ENCODE peak calls at places on chromosome 22, in five cellular contexts. One of them, this sample, is unnamed. For H3K4me1 and H3K27me3, the result is how much of the 10 kb centered on the place peaks cover.

GRCh38 chr22:37968452-37969251 is 15.2 kb downstream of the POLR2F start:
- DNase-seq in HCT116: no peak
- DNase-seq in ovary: no peak
- DNase-seq in stomach: no peak
- DNase-seq in heart left ventricle: no peak
- DNase-seq in this sample: no peak

GRCh38 chr22:33013051-33013450 is 45.1 kb downstream of the SYN3 start:
- DNase-seq in HCT116: no peak
- DNase-seq in ovary: no peak
- DNase-seq in stomach: no peak
- DNase-seq in heart left ventricle: no peak
- DNase-seq in this sample: no peak

GRCh38 chr22:25940479-25940878 is 198.5 kb downstream of the MYO18B start:
- DNase-seq in HCT116: no peak
- DNase-seq in ovary: no peak
- DNase-seq in stomach: no peak
- DNase-seq in heart left ventricle: no peak
- DNase-seq in this sample: no peak

GRCh38 chr22:49492308-49492707 is 335.4 kb downstream of the BRD1 start:
- DNase-seq in HCT116: no peak
- DNase-seq in ovary: no peak
- DNase-seq in stomach: no peak
- DNase-seq in heart left ventricle: no peak
- DNase-seq in this sample: no peak

GRCh38 chr22:19852177-19852781 is 2.4 kb downstream of the GNB1L start:
- DNase-seq in HCT116: no peak
- DNase-seq in ovary: no peak
- DNase-seq in stomach: no peak
- DNase-seq in heart left ventricle: no peak
- DNase-seq in this sample: no peak

GRCh38 chr22:38718414-38718813 is 12.7 kb downstream of the GTPBP1 start:
- DNase-seq in HCT116: peak
- DNase-seq in ovary: peak
- DNase-seq in stomach: peak
- DNase-seq in heart left ventricle: peak
- DNase-seq in this sample: peak

GRCh38 chr22:27790396-27791216 is 10.9 kb downstream of the MN1 start:
- DNase-seq in HCT116: no peak
- DNase-seq in ovary: no peak
- DNase-seq in stomach: no peak
- DNase-seq in heart left ventricle: no peak
- DNase-seq in this sample: peak

GRCh38 chr22:28141614-28142013 is 222.6 kb upstream of the PITPNB start:
- DNase-seq in HCT116: no peak
- DNase-seq in ovary: no peak
- DNase-seq in stomach: no peak
- DNase-seq in heart left ventricle: no peak
- DNase-seq in this sample: no peak

GRCh38 chr22:38338772-38339379 is 21.6 kb upstream of the CSNK1E start:
- DNase-seq in HCT116: no peak
- DNase-seq in ovary: no peak
- DNase-seq in stomach: no peak
- DNase-seq in heart left ventricle: no peak
- DNase-seq in this sample: no peak

GRCh38 chr22:40466976-40467375 is 96.6 kb downstream of the SGSM3 start:
- DNase-seq in HCT116: no peak
- DNase-seq in ovary: no peak
- DNase-seq in stomach: no peak
- DNase-seq in heart left ventricle: no peak
- DNase-seq in this sample: no peak

GRCh38 chr22:20993304-20994127 is 8.4 kb downstream of the THAP7 start:
- DNase-seq in HCT116: no peak
- DNase-seq in ovary: no peak
- DNase-seq in stomach: no peak
- DNase-seq in heart left ventricle: no peak
- DNase-seq in this sample: no peak

GRCh38 chr22:36737776-36738175 is 34.2 kb upstream of the CACNG2 start:
- DNase-seq in HCT116: no peak
- DNase-seq in ovary: no peak
- DNase-seq in stomach: peak
- DNase-seq in heart left ventricle: no peak
- DNase-seq in this sample: no peak

GRCh38 chr22:42697542-42698013 is 23.1 kb downstream of the A4GALT start:
- DNase-seq in HCT116: peak
- DNase-seq in ovary: no peak
- DNase-seq in stomach: peak
- DNase-seq in heart left ventricle: peak
- DNase-seq in this sample: peak

GRCh38 chr22:50278461-50278860 is 8.3 kb upstream of the MAPK11 start:
- DNase-seq in HCT116: no peak
- DNase-seq in ovary: no peak
- DNase-seq in stomach: no peak
- DNase-seq in heart left ventricle: no peak
- DNase-seq in this sample: no peak

DNA sequence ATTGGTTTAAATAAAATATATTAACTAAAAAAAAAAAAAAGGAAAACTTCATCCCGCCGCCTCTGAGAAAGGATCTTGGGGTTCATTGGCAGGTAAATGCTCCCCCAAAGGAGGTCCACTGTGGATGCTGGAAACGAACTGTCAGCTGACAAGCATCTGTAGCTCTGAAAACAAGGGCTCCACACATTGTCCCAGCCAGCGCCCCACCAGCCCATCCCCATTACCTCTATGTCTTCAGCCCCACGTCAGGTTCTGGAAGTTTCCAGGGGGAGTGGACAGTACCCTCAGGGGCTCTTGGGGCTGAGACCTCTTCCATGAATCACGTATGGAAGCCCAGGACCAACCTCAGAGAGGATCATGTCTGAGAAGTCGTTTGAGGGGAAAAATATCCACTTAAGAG is 66.4 kb upstream of the WNT7B start:
- DNase-seq in HCT116: no peak
- DNase-seq in ovary: peak
- DNase-seq in stomach: peak
- DNase-seq in heart left ventricle: no peak
- DNase-seq in this sample: no peak
- H3K4me1 ChIP-seq in HCT116: under half
- H3K4me1 ChIP-seq in ovary: under half
- H3K4me1 ChIP-seq in stomach: half or more
- H3K4me1 ChIP-seq in heart left ventricle: half or more
- H3K4me1 ChIP-seq in this sample: half or more

DNA sequence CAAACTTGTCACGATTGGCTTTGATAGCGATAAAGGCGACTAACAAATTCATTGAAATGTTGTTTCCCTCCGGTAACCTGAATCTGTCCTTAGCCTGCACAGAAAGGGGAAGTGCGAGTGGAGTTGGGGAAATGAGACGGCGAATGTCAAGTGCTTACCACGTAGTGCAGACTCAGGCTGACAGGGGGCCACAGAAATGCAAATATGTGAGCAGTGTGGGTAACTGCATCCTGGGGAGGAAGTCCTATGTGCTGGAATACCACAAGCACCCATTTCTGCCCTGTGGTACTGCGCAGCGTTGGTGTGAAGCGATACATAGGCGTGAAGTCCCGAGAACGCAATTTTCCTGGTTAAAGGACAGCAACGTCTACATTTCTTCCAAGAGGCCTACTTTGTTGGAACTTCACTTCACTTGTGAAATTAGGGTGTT is 869 bp upstream of the EIF4ENIF1 start:
- DNase-seq in HCT116: peak
- DNase-seq in ovary: no peak
- DNase-seq in stomach: peak
- DNase-seq in heart left ventricle: peak
- DNase-seq in this sample: peak
- TF ChIP-seq POLR2A in HCT116: no peak
- TF ChIP-seq POLR2A in ovary: no peak
- TF ChIP-seq POLR2A in stomach: no peak
- TF ChIP-seq POLR2A in heart left ventricle: no peak
- TF ChIP-seq POLR2A in this sample: no peak

GRCh38 chr22:44543362-44543761 is 45.3 kb upstream of the RTL6 start:
- DNase-seq in HCT116: no peak
- DNase-seq in ovary: no peak
- DNase-seq in stomach: no peak
- DNase-seq in heart left ventricle: no peak
- DNase-seq in this sample: no peak
- H3K27me3 ChIP-seq in HCT116: under half
- H3K27me3 ChIP-seq in ovary: under half
- H3K27me3 ChIP-seq in stomach: under half
- H3K27me3 ChIP-seq in heart left ventricle: under half
- H3K27me3 ChIP-seq in this sample: under half

GRCh38 chr22:24515025-24515338 is 19.9 kb downstream of the UPB1 start:
- DNase-seq in HCT116: no peak
- DNase-seq in ovary: no peak
- DNase-seq in stomach: no peak
- DNase-seq in heart left ventricle: no peak
- DNase-seq in this sample: no peak

GRCh38 chr22:24513706-24514240 is 18.6 kb downstream of the UPB1 start:
- DNase-seq in HCT116: no peak
- DNase-seq in ovary: no peak
- DNase-seq in stomach: no peak
- DNase-seq in heart left ventricle: no peak
- DNase-seq in this sample: no peak

GRCh38 chr22:24512043-24512442 is 16.9 kb downstream of the UPB1 start:
- DNase-seq in HCT116: no peak
- DNase-seq in ovary: no peak
- DNase-seq in stomach: no peak
- DNase-seq in heart left ventricle: no peak
- DNase-seq in this sample: no peak

GRCh38 chr22:24516301-24516737 is 21.2 kb downstream of the UPB1 start:
- DNase-seq in HCT116: no peak
- DNase-seq in ovary: no peak
- DNase-seq in stomach: no peak
- DNase-seq in heart left ventricle: no peak
- DNase-seq in this sample: no peak

DNA sequence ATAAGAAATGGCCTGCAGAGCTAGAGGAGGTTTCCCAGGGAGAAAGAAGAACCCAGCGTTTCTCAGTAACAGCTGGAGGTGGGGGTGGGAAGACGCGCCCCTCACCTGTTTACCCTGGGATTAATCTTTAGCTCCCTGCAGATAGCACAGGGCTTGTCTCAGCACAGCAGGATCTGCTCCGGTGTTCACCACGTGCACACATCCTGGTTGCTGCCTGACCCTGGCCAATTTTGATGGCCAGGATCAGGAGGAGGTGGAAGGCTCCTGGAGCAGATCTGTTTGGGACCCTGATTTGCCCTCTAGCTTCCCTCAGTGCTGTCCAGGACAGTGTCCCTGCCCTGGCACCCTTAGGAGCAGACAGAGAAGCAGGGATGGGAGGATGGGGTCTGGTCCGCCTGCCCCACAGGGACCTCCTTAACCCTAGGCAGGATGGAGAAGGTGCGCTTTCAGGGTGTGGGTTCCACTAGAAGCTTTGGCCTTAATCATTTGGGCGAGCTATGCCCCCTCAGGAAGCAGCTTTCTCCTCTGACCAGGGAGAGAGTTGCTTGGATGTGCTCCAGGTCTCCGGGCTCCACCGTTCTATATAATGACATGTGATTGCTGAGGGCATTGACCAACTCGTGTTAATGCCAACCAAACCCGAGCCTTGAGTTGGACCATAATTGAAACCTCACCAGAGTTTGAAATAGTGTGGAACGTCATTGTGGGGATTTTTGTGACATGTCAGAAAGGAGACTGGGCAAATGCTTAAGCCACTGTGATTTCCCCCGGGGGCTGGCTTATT is 19.3 kb downstream of the UPB1 start:
- DNase-seq in HCT116: no peak
- DNase-seq in ovary: no peak
- DNase-seq in stomach: peak
- DNase-seq in heart left ventricle: no peak
- DNase-seq in this sample: no peak
- H3K4me1 ChIP-seq in HCT116: under half
- H3K4me1 ChIP-seq in ovary: under half
- H3K4me1 ChIP-seq in stomach: under half
- H3K4me1 ChIP-seq in heart left ventricle: under half
- H3K4me1 ChIP-seq in this sample: under half

DNA sequence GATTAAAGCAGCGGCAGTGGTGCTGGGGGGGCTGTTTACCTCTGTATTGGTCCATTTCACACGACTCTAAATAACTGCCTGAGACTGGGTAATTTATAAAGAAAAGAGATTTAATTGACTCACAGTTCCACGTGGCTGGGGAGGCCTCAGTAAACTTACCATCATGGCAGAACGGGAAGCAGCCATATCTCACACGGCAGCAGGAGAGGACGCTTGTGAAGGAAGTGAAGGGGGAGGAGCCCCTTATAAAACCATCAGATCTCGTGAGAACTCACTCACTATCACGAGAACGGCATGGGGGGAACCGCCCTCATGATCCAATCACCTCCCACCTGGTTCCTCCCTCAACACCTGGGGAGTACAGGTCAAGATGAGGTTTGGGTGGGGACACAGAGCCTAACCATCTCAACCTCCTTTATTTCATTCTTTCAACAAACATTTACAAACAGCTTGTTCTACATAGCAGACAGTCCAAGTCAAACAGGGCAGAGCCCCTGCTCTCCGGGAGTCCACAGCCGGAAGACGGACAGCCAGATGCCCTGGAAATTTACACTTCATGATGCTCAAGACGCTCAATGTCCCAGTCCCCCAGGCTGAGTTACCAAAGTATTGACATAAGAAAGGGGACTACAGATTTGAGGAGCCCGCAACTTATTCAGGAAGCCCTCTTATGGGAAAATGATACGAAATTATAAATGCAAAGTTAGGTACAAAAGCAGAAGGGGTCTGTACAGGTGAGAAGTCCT is 26.3 kb upstream of the HMGXB4 start:
- DNase-seq in HCT116: peak
- DNase-seq in ovary: no peak
- DNase-seq in stomach: no peak
- DNase-seq in heart left ventricle: no peak
- DNase-seq in this sample: no peak
- TF ChIP-seq POLR2A in HCT116: peak
- TF ChIP-seq POLR2A in ovary: no peak
- TF ChIP-seq POLR2A in stomach: no peak
- TF ChIP-seq POLR2A in heart left ventricle: no peak
- TF ChIP-seq POLR2A in this sample: no peak

DNA sequence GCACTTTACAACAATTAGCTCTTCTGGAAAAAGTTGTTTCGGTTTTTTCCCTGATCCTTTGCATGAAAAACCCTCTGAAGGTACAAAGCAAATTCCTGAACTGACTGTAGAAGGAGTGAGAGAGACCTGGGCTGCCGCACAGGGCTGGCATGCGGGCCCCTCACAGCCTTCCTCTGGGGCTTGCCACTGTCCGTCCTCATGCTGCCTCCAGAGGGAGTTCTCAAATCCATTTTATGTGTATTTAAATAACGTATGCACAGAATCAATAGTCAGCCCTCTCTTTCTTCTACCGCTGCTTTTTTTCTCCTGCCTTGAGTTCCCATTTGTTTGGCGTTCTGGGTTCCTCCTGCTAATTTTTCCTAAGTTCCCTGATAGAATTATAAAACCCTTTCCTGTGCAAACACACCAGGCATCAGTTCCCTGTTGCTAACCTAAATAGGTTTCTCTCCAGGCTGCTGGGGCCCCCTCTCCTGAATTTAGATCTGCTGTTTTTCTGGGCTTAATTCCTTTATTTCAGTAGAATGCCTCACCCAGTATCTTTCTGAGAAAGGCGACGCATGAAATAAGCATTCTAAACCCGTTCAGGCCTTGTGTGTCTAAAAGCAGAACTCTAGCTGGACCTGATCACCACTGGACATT is 52.4 kb downstream of the PHF21B start:
- DNase-seq in HCT116: no peak
- DNase-seq in ovary: no peak
- DNase-seq in stomach: no peak
- DNase-seq in heart left ventricle: no peak
- DNase-seq in this sample: no peak
- H3K27me3 ChIP-seq in HCT116: under half
- H3K27me3 ChIP-seq in ovary: under half
- H3K27me3 ChIP-seq in stomach: under half
- H3K27me3 ChIP-seq in heart left ventricle: under half
- H3K27me3 ChIP-seq in this sample: under half

This sample was measured in gastrocnemius medialis.